ENCODE peak calls at places on chromosomes 7 and 10, in six cellular contexts. One of them, this sample, is unnamed.

GRCh38 chr7:26853788-26854393 is 10.5 kb downstream of the SKAP2 start:
- DNase-seq in Panc1: no peak
- DNase-seq in left lung: no peak
- DNase-seq in tibial artery: no peak
- DNase-seq in lower lobe of right lung: no peak
- DNase-seq in AG04450: no peak
- DNase-seq in this sample: no peak

GRCh38 chr7:30923009-30923773 is 11.5 kb downstream of the AQP1 start:
- DNase-seq in left lung: peak
- DNase-seq in Panc1: no peak
- DNase-seq in AG04450: no peak
- DNase-seq in lower lobe of right lung: peak
- DNase-seq in tibial artery: peak
- DNase-seq in this sample: peak

GRCh38 chr7:105838273-105839141 is 37.9 kb downstream of the ATXN7L1 start:
- DNase-seq in AG04450: peak
- DNase-seq in left lung: no peak
- DNase-seq in tibial artery: no peak
- DNase-seq in Panc1: no peak
- DNase-seq in lower lobe of right lung: peak
- DNase-seq in this sample: no peak

GRCh38 chr10:23351914-23352313 is 7.3 kb upstream of the C10orf67 start:
- DNase-seq in lower lobe of right lung: no peak
- DNase-seq in tibial artery: no peak
- DNase-seq in Panc1: no peak
- DNase-seq in left lung: no peak
- DNase-seq in AG04450: peak
- DNase-seq in this sample: no peak

GRCh38 chr10:52215745-52216361 is 98.2 kb upstream of the DKK1 start:
- DNase-seq in tibial artery: no peak
- DNase-seq in Panc1: peak
- DNase-seq in AG04450: peak
- DNase-seq in lower lobe of right lung: no peak
- DNase-seq in left lung: no peak
- DNase-seq in this sample: no peak

GRCh38 chr10:70272925-70273316 is 10.9 kb downstream of the NPFFR1 start:
- DNase-seq in lower lobe of right lung: no peak
- DNase-seq in Panc1: no peak
- DNase-seq in AG04450: no peak
- DNase-seq in left lung: no peak
- DNase-seq in tibial artery: no peak
- DNase-seq in this sample: no peak

GRCh38 chr7:24436131-24436920 is 136.9 kb upstream of the PALS2 start:
- DNase-seq in Panc1: no peak
- DNase-seq in tibial artery: no peak
- DNase-seq in lower lobe of right lung: no peak
- DNase-seq in left lung: no peak
- DNase-seq in AG04450: no peak
- DNase-seq in this sample: no peak

GRCh38 chr10:79029478-79030390 is 39.0 kb upstream of the ZMIZ1 start:
- DNase-seq in left lung: no peak
- DNase-seq in lower lobe of right lung: peak
- DNase-seq in AG04450: no peak
- DNase-seq in tibial artery: peak
- DNase-seq in Panc1: no peak
- DNase-seq in this sample: no peak

GRCh38 chr7:116422651-116423050 is 76.9 kb upstream of the CAV2 start:
- DNase-seq in AG04450: no peak
- DNase-seq in lower lobe of right lung: no peak
- DNase-seq in tibial artery: no peak
- DNase-seq in left lung: no peak
- DNase-seq in Panc1: no peak
- DNase-seq in this sample: no peak

GRCh38 chr10:79982486-79982800 is 33.5 kb upstream of the SFTPD start:
- DNase-seq in AG04450: no peak
- DNase-seq in left lung: no peak
- DNase-seq in Panc1: no peak
- DNase-seq in lower lobe of right lung: no peak
- DNase-seq in tibial artery: no peak
- DNase-seq in this sample: no peak

GRCh38 chr10:79386637-79387465 is 39.6 kb downstream of the PPIF start:
- DNase-seq in left lung: peak
- DNase-seq in Panc1: no peak
- DNase-seq in AG04450: no peak
- DNase-seq in tibial artery: peak
- DNase-seq in lower lobe of right lung: peak
- DNase-seq in this sample: peak

GRCh38 chr10:103668351-103669242 is 175.1 kb downstream of the NEURL1 start:
- DNase-seq in AG04450: no peak
- DNase-seq in lower lobe of right lung: peak
- DNase-seq in Panc1: no peak
- DNase-seq in tibial artery: peak
- DNase-seq in left lung: peak
- DNase-seq in this sample: peak

GRCh38 chr10:51020175-51020574 is 54.1 kb upstream of the PRKG1 start:
- DNase-seq in lower lobe of right lung: no peak
- DNase-seq in tibial artery: no peak
- DNase-seq in Panc1: no peak
- DNase-seq in AG04450: no peak
- DNase-seq in left lung: no peak
- DNase-seq in this sample: no peak

GRCh38 chr7:22896917-22897316 is 74.3 kb upstream of the TOMM7 start:
- DNase-seq in AG04450: no peak
- DNase-seq in left lung: no peak
- DNase-seq in Panc1: no peak
- DNase-seq in lower lobe of right lung: no peak
- DNase-seq in tibial artery: no peak
- DNase-seq in this sample: no peak

GRCh38 chr7:45036801-45037200 is 36.8 kb downstream of the CCM2 start:
- DNase-seq in lower lobe of right lung: no peak
- DNase-seq in left lung: no peak
- DNase-seq in tibial artery: no peak
- DNase-seq in Panc1: no peak
- DNase-seq in AG04450: no peak
- DNase-seq in this sample: no peak

GRCh38 chr7:45035909-45036308 is 35.9 kb downstream of the CCM2 start:
- DNase-seq in Panc1: no peak
- DNase-seq in tibial artery: no peak
- DNase-seq in AG04450: no peak
- DNase-seq in lower lobe of right lung: no peak
- DNase-seq in left lung: no peak
- DNase-seq in this sample: no peak

GRCh38 chr7:45037876-45038275 is 37.9 kb downstream of the CCM2 start:
- DNase-seq in AG04450: no peak
- DNase-seq in Panc1: no peak
- DNase-seq in tibial artery: no peak
- DNase-seq in left lung: no peak
- DNase-seq in lower lobe of right lung: no peak
- DNase-seq in this sample: no peak

GRCh38 chr7:45035371-45035770 is 35.4 kb downstream of the CCM2 start:
- DNase-seq in lower lobe of right lung: no peak
- DNase-seq in Panc1: no peak
- DNase-seq in AG04450: no peak
- DNase-seq in tibial artery: no peak
- DNase-seq in left lung: no peak
- DNase-seq in this sample: no peak

GRCh38 chr7:45036317-45036716 is 36.3 kb downstream of the CCM2 start:
- DNase-seq in left lung: no peak
- DNase-seq in Panc1: no peak
- DNase-seq in tibial artery: no peak
- DNase-seq in AG04450: no peak
- DNase-seq in lower lobe of right lung: no peak
- DNase-seq in this sample: no peak
- H3K4me3 ChIP-seq in left lung: no peak
- H3K4me3 ChIP-seq in Panc1: no peak
- H3K4me3 ChIP-seq in tibial artery: no peak
- H3K4me3 ChIP-seq in AG04450: no peak
- H3K4me3 ChIP-seq in lower lobe of right lung: no peak
- H3K4me3 ChIP-seq in this sample: no peak

DNA sequence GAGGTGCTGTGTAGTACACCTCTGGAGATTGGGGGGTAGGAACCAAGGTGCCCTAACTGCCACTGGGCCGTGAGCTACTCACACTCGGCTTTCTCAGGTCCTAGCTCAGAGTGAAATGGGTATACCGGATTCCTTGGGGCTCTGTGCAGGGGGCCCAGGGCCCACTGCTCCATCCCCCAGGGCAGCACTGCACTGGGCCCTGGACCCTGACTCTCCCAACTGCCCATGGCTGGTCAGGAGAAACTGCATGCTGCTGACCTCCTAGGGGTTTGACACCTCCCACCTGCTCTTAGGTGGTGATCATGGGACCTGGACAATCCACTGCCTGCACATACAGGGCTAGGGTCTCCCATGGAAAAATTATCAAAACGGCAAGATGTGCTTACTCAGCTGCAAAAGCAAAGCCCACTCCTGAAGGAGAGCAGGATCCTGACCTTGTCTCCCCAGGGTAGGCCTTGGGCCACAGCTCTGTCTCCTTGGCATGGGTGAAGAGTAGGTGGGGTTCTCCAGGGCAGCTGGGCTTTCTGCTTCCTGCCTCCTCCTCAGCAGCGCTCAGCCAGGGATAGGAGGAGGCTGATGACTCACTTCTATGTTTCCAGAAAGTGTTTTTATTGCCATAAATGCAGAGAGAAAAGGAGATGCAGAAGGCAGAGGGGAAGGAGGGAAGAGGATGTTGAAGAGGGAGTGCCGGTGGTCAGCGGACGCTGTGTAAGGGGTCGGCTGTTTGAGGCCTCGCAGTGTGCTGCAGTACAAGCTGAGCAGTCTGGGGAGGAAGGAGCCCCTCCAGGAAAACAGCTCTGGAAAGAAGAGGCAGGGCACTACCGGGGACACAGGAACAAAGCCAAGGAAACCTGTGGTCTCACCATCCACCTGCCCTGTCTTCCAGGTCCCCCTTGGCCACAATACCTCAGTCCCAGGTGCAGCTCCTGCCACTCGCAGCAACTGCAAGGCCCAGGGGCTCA is 107.8 kb downstream of the ARHGAP22 start:
- DNase-seq in tibial artery: no peak
- DNase-seq in lower lobe of right lung: no peak
- DNase-seq in Panc1: no peak
- DNase-seq in left lung: no peak
- DNase-seq in AG04450: peak
- DNase-seq in this sample: peak
- H3K27ac ChIP-seq in tibial artery: no peak
- H3K27ac ChIP-seq in lower lobe of right lung: no peak
- H3K27ac ChIP-seq in Panc1: no peak
- H3K27ac ChIP-seq in left lung: no peak
- H3K27ac ChIP-seq in AG04450: peak
- H3K27ac ChIP-seq in this sample: no peak

GRCh38 chr7:2230882-2231281 is 1.9 kb downstream of the MAD1L1 start:
- DNase-seq in lower lobe of right lung: no peak
- DNase-seq in AG04450: no peak
- DNase-seq in left lung: peak
- DNase-seq in Panc1: no peak
- DNase-seq in tibial artery: no peak
- DNase-seq in this sample: no peak
- TF ChIP-seq CTCF in lower lobe of right lung: no peak
- TF ChIP-seq CTCF in AG04450: no peak
- TF ChIP-seq CTCF in left lung: no peak
- TF ChIP-seq CTCF in Panc1: no peak
- TF ChIP-seq CTCF in tibial artery: no peak
- TF ChIP-seq CTCF in this sample: no peak

DNA sequence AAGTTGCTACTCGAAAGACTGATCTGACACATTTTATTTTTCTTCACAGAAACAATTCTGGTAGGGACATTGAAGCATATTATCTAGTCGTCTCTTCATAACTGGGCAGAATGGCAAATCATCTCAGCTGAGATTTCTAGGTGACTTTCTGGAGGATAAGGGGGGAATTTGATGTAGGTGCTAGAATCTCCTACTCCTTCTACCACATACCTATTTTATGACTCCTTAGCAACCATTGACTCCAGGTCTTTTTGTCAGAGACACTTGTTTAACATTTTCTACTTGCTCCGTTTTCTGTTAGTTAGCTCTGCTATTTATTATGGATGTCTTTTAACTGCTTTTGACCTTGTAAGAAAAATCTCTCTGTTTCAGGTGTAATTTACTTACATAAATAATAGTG is 380.9 kb upstream of the SEMA3C start:
- DNase-seq in tibial artery: no peak
- DNase-seq in left lung: no peak
- DNase-seq in Panc1: no peak
- DNase-seq in lower lobe of right lung: no peak
- DNase-seq in AG04450: no peak
- DNase-seq in this sample: no peak
- H3K4me3 ChIP-seq in tibial artery: no peak
- H3K4me3 ChIP-seq in left lung: no peak
- H3K4me3 ChIP-seq in Panc1: peak
- H3K4me3 ChIP-seq in lower lobe of right lung: no peak
- H3K4me3 ChIP-seq in AG04450: no peak
- H3K4me3 ChIP-seq in this sample: no peak

This sample was measured in right atrium auricular region.